ENCODE peak calls at places on chromosomes 4 and X, in five cellular contexts. K is stomach, M is NB4, X is AG04450, F is psoas muscle. L is an unnamed sample.

GRCh38 chr4:151992755-151993154 is 231.9 kb upstream of the GATB start:
- DNase-seq in K (no peak), M (no peak), X (no peak), F (no peak), L (no peak)

GRCh38 chr4:121777625-121778024 is 12.7 kb upstream of the SMIM43 start:
- DNase-seq in K (no peak), M (no peak), X (no peak), F (no peak), L (no peak)

GRCh38 chrX:118872102-118872566 is 48.5 kb downstream of the ZCCHC12 start:
- DNase-seq in K (peak; percentile 34), M (no peak), X (no peak), F (no peak), L (no peak)

GRCh38 chr4:26288308-26288982 is 32.4 kb upstream of the RBPJ start:
- DNase-seq in K (no peak), M (peak; percentile 98), X (no peak), F (no peak), L (peak; percentile 58)

GRCh38 chr4:90582087-90582486 is 454.9 kb downstream of the CCSER1 start:
- DNase-seq in K (no peak), M (no peak), X (no peak), F (no peak), L (no peak)

GRCh38 chr4:104491396-104491821 is 3.3 kb downstream of the CXXC4 start:
- DNase-seq in K (peak; percentile 34), M (peak; percentile 54), X (no peak), F (peak; percentile 69), L (peak; percentile 61)

GRCh38 chrX:42846741-42847140 is 68.8 kb upstream of the PPP1R2C start:
- DNase-seq in K (no peak), M (no peak), X (no peak), F (no peak), L (no peak)

GRCh38 chr4:61428950-61429349 is 228.8 kb downstream of the ADGRL3 start:
- DNase-seq in K (no peak), M (no peak), X (no peak), F (no peak), L (no peak)

GRCh38 chr4:12036450-12036849 is 607.8 kb upstream of the HS3ST1 start:
- DNase-seq in K (no peak), M (no peak), X (no peak), F (no peak), L (no peak)

GRCh38 chrX:53584891-53585290 is 101.6 kb downstream of the HUWE1 start:
- DNase-seq in K (no peak), M (no peak), X (no peak), F (no peak), L (no peak)

GRCh38 chr4:111400736-111401135 is 744.5 kb upstream of the FAM241A start:
- DNase-seq in K (no peak), M (no peak), X (peak; percentile 8), F (no peak), L (no peak)

GRCh38 chr4:152165146-152165545 is 370.7 kb downstream of the FBXW7 start:
- DNase-seq in K (no peak), M (no peak), X (no peak), F (no peak), L (no peak)

GRCh38 chr4:55127521-55127920 is 2.1 kb upstream of the KDR start:
- DNase-seq in K (no peak), M (peak; percentile 5), X (no peak), F (no peak), L (no peak)

GRCh38 chrX:40201486-40201885 is 103.7 kb upstream of the BCOR start:
- DNase-seq in K (no peak), M (no peak), X (no peak), F (no peak), L (peak; percentile 61)

GRCh38 chr4:134862116-134862515 is 660.5 kb upstream of the PABPC4L start:
- DNase-seq in K (no peak), M (no peak), X (no peak), F (no peak), L (no peak)

GRCh38 chr4:136637071-136637777 is 895.1 kb downstream of the PCDH18 start:
- DNase-seq in K (no peak), M (peak; percentile 17), X (no peak), F (peak; percentile 44), L (peak; percentile 7)

GRCh38 chrX:56947695-56948094 is 47.6 kb downstream of the SPIN3 start:
- DNase-seq in K (no peak), M (no peak), X (no peak), F (no peak), L (no peak)

GRCh38 chr4:16250665-16251365 is 24.5 kb upstream of the TAPT1 start:
- DNase-seq in K (no peak), M (no peak), X (no peak), F (no peak), L (no peak)

GRCh38 chr4:102420563-102421221 is 75.4 kb upstream of the SLC39A8 start:
- DNase-seq in K (no peak), M (peak; percentile 59), X (no peak), F (no peak), L (no peak)
- TF ChIP-seq CTCF in K (no peak), M (no peak), X (peak; percentile 7), F (peak; percentile 22), L (no peak)

GRCh38 chr4:46270986-46271596 is 118.8 kb downstream of the GABRA2 start:
- DNase-seq in K (no peak), M (peak; percentile 56), X (no peak), F (no peak), L (peak; percentile 11)

GRCh38 chr4:46277165-46277951 is 112.6 kb downstream of the GABRA2 start:
- DNase-seq in K (no peak), M (no peak), X (no peak), F (no peak), L (no peak)

GRCh38 chr4:46274717-46275116 is 115.2 kb downstream of the GABRA2 start:
- DNase-seq in K (no peak), M (peak; percentile 11), X (no peak), F (no peak), L (no peak)
- TF ChIP-seq CTCF in K (no peak), M (no peak), X (peak; percentile 35), F (no peak), L (no peak)

GRCh38 chr4:143395054-143395453 is 58.4 kb downstream of the GAB1 start:
- DNase-seq in K (no peak), M (no peak), X (no peak), F (no peak), L (no peak)
- TF ChIP-seq CTCF in K (no peak), M (no peak), X (no peak), F (no peak), L (no peak)

GRCh38 chr4:186644737-186645261 is 78.9 kb downstream of the FAT1 start:
- DNase-seq in K (no peak), M (peak; percentile 55), X (no peak), F (no peak), L (no peak)
- TF ChIP-seq CTCF in K (no peak), M (no peak), X (no peak), F (no peak), L (no peak)

DNA sequence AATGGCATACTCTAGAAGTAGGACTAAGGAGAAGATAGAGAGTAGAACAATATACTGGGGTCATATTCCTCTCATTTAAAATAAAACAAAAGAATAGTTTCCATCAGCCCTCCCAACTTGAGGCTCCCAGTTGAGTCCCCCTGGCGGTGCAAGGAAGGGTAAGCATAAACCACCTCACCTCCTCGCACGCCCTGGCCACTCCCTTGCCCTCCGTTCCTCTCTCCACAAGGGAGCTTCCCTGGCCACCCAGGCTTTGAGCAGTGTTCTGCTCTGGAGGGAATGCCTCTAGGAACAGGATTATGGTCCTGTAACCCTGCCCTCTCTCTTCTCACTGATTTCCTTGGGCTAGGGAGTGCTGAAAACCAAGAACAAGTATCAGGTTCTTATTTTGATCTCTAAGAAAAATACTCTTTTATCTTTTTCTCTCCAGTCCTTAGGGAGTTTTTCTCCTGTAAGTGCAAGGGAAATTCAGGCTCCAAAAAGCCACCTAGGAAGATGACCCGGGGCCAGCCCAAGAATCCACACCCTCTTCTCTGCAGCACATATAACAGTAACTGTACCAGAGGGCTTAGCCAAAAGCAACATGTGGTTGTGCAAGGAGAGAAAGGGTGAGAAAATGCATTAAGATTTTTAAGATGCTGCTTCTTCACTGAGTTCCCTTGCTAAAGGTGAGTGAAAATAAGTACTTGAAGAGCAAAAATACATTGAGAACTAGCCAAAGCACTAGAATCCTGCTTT is 69.9 kb downstream of the USP38 start:
- DNase-seq in K (no peak), M (no peak), X (no peak), F (no peak), L (no peak)
- TF ChIP-seq CTCF in K (no peak), M (no peak), X (no peak), F (no peak), L (no peak)

GRCh38 chr4:158896459-158897238 is 127.8 kb downstream of the FNIP2 start:
- DNase-seq in K (no peak), M (no peak), X (no peak), F (no peak), L (no peak)

GRCh38 chr4:158890294-158890693 is 121.5 kb downstream of the FNIP2 start:
- DNase-seq in K (no peak), M (no peak), X (no peak), F (no peak), L (no peak)

GRCh38 chr4:158894826-158895225 is 126.0 kb downstream of the FNIP2 start:
- DNase-seq in K (no peak), M (no peak), X (no peak), F (no peak), L (no peak)

GRCh38 chr4:158891256-158891655 is 122.4 kb downstream of the FNIP2 start:
- DNase-seq in K (no peak), M (no peak), X (no peak), F (no peak), L (no peak)

GRCh38 chr4:158895797-158896442 is 127.1 kb downstream of the FNIP2 start:
- DNase-seq in K (peak; percentile 31), M (no peak), X (no peak), F (no peak), L (no peak)
- TF ChIP-seq CTCF in K (peak; percentile 10), M (no peak), X (peak; percentile 16), F (no peak), L (no peak)

DNA sequence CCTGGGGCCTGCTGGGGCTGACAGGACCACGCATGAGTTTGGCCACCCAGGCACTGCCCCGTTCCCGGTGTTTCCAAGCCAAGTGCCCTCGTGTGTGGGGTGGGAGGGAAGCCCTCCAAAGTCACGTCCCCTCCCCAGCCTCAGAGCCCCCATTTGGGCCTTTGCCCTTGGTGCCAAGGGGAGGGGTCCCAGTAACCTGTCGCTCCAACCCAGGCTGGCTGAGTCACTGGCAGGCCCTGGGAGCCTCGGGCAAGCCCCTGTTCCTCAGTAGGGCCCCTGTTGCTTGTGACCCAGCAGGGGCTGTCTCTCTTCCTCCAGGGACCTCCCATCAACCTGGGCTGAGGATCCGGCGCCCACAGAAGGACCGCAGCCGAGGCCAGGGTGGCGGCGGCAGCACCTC is 10.7 kb upstream of the HAUS7 start:
- DNase-seq in K (no peak), M (no peak), X (no peak), F (no peak), L (no peak)
- TF ChIP-seq CTCF in K (no peak), M (no peak), X (no peak), F (no peak), L (no peak)